ENCODE peak calls at places on chromosomes 5 and 9, in nine cellular contexts. One of them, this sample, is unnamed.
A peak's percentile ranks its signal among the peaks of the same experiment; 100 is the strongest.

GRCh38 chr5:137365126-137365865 is 133.8 kb downstream of the SPOCK1 start:
- DNase-seq in fibroblast of the aortic adventitia: peak; percentile 39
- DNase-seq in suprapubic skin: no peak
- DNase-seq in GM20000: no peak
- DNase-seq in HFF-Myc: no peak
- DNase-seq in foreskin keratinocyte: no peak
- DNase-seq in tibial artery: no peak
- DNase-seq in endothelial cell: no peak
- DNase-seq in Peyer's patch: no peak
- DNase-seq in this sample: no peak

GRCh38 chr5:1184163-1184470 is 17.3 kb upstream of the SLC6A19 start:
- DNase-seq in fibroblast of the aortic adventitia: no peak
- DNase-seq in endothelial cell: no peak
- DNase-seq in GM20000: no peak
- DNase-seq in tibial artery: no peak
- DNase-seq in Peyer's patch: no peak
- DNase-seq in HFF-Myc: no peak
- DNase-seq in suprapubic skin: no peak
- DNase-seq in foreskin keratinocyte: no peak
- DNase-seq in this sample: no peak

GRCh38 chr5:174725261-174725990 is 1.0 kb downstream of the MSX2 start:
- DNase-seq in endothelial cell: no peak
- DNase-seq in suprapubic skin: no peak
- DNase-seq in Peyer's patch: no peak
- DNase-seq in fibroblast of the aortic adventitia: no peak
- DNase-seq in tibial artery: no peak
- DNase-seq in GM20000: no peak
- DNase-seq in foreskin keratinocyte: no peak
- DNase-seq in HFF-Myc: no peak
- DNase-seq in this sample: no peak

GRCh38 chr9:38619556-38620447 is 594 bp downstream of the ANKRD18A start:
- DNase-seq in tibial artery: no peak
- DNase-seq in Peyer's patch: no peak
- DNase-seq in GM20000: no peak
- DNase-seq in fibroblast of the aortic adventitia: no peak
- DNase-seq in foreskin keratinocyte: no peak
- DNase-seq in HFF-Myc: no peak
- DNase-seq in endothelial cell: peak; percentile 18
- DNase-seq in suprapubic skin: no peak
- DNase-seq in this sample: no peak

GRCh38 chr5:158174918-158175663 is 316.1 kb upstream of the CLINT1 start:
- DNase-seq in foreskin keratinocyte: no peak
- DNase-seq in Peyer's patch: peak; percentile 76
- DNase-seq in tibial artery: peak; percentile 82
- DNase-seq in fibroblast of the aortic adventitia: peak; percentile 79
- DNase-seq in GM20000: peak; percentile 73
- DNase-seq in suprapubic skin: no peak
- DNase-seq in HFF-Myc: peak; percentile 20
- DNase-seq in endothelial cell: peak; percentile 80
- DNase-seq in this sample: peak; percentile 79

GRCh38 chr9:4559238-4560182 is 69.2 kb downstream of the SLC1A1 start:
- DNase-seq in endothelial cell: no peak
- DNase-seq in foreskin keratinocyte: no peak
- DNase-seq in tibial artery: no peak
- DNase-seq in GM20000: peak; percentile 23
- DNase-seq in suprapubic skin: no peak
- DNase-seq in HFF-Myc: no peak
- DNase-seq in fibroblast of the aortic adventitia: no peak
- DNase-seq in Peyer's patch: no peak
- DNase-seq in this sample: no peak

GRCh38 chr5:104643320-104643719 is 1080.7 kb upstream of the NUDT12 start:
- DNase-seq in fibroblast of the aortic adventitia: no peak
- DNase-seq in foreskin keratinocyte: no peak
- DNase-seq in tibial artery: no peak
- DNase-seq in endothelial cell: no peak
- DNase-seq in HFF-Myc: no peak
- DNase-seq in suprapubic skin: no peak
- DNase-seq in Peyer's patch: no peak
- DNase-seq in GM20000: no peak
- DNase-seq in this sample: no peak

GRCh38 chr9:26131891-26132290 is 453.6 kb upstream of the TUSC1 start:
- DNase-seq in foreskin keratinocyte: no peak
- DNase-seq in endothelial cell: no peak
- DNase-seq in fibroblast of the aortic adventitia: peak; percentile 17
- DNase-seq in Peyer's patch: no peak
- DNase-seq in suprapubic skin: no peak
- DNase-seq in tibial artery: no peak
- DNase-seq in HFF-Myc: no peak
- DNase-seq in GM20000: no peak
- DNase-seq in this sample: no peak

GRCh38 chr5:30838936-30839511 is 354.5 kb upstream of the CDH6 start:
- DNase-seq in tibial artery: no peak
- DNase-seq in fibroblast of the aortic adventitia: no peak
- DNase-seq in suprapubic skin: no peak
- DNase-seq in GM20000: no peak
- DNase-seq in HFF-Myc: no peak
- DNase-seq in foreskin keratinocyte: no peak
- DNase-seq in Peyer's patch: no peak
- DNase-seq in endothelial cell: no peak
- DNase-seq in this sample: no peak

GRCh38 chr5:52469835-52470234 is 317.9 kb upstream of the ITGA1 start:
- DNase-seq in tibial artery: no peak
- DNase-seq in Peyer's patch: no peak
- DNase-seq in GM20000: no peak
- DNase-seq in fibroblast of the aortic adventitia: no peak
- DNase-seq in foreskin keratinocyte: no peak
- DNase-seq in endothelial cell: no peak
- DNase-seq in HFF-Myc: no peak
- DNase-seq in suprapubic skin: no peak
- DNase-seq in this sample: no peak

GRCh38 chr5:43233946-43234345 is 41.9 kb downstream of the NIM1K start:
- DNase-seq in suprapubic skin: no peak
- DNase-seq in endothelial cell: no peak
- DNase-seq in fibroblast of the aortic adventitia: no peak
- DNase-seq in Peyer's patch: no peak
- DNase-seq in HFF-Myc: no peak
- DNase-seq in tibial artery: no peak
- DNase-seq in GM20000: peak; percentile 42
- DNase-seq in foreskin keratinocyte: no peak
- DNase-seq in this sample: no peak

GRCh38 chr5:140205216-140205615 is 30.2 kb downstream of the CYSTM1 start:
- DNase-seq in foreskin keratinocyte: no peak
- DNase-seq in GM20000: no peak
- DNase-seq in endothelial cell: no peak
- DNase-seq in tibial artery: no peak
- DNase-seq in HFF-Myc: no peak
- DNase-seq in fibroblast of the aortic adventitia: no peak
- DNase-seq in Peyer's patch: no peak
- DNase-seq in suprapubic skin: no peak
- DNase-seq in this sample: no peak

GRCh38 chr9:133656211-133657119 is 20.3 kb downstream of the DBH start:
- DNase-seq in suprapubic skin: no peak
- DNase-seq in endothelial cell: no peak
- DNase-seq in Peyer's patch: peak; percentile 31
- DNase-seq in fibroblast of the aortic adventitia: no peak
- DNase-seq in foreskin keratinocyte: no peak
- DNase-seq in HFF-Myc: no peak
- DNase-seq in tibial artery: no peak
- DNase-seq in GM20000: no peak
- DNase-seq in this sample: no peak

GRCh38 chr5:176816043-176816745 is 5.8 kb downstream of the UNC5A start:
- DNase-seq in Peyer's patch: no peak
- DNase-seq in suprapubic skin: no peak
- DNase-seq in GM20000: no peak
- DNase-seq in HFF-Myc: no peak
- DNase-seq in foreskin keratinocyte: no peak
- DNase-seq in endothelial cell: no peak
- DNase-seq in tibial artery: no peak
- DNase-seq in fibroblast of the aortic adventitia: no peak
- DNase-seq in this sample: no peak

GRCh38 chr9:94631599-94631998 is 7.7 kb downstream of the FBP1 start:
- DNase-seq in Peyer's patch: no peak
- DNase-seq in foreskin keratinocyte: no peak
- DNase-seq in endothelial cell: no peak
- DNase-seq in GM20000: no peak
- DNase-seq in suprapubic skin: no peak
- DNase-seq in HFF-Myc: no peak
- DNase-seq in tibial artery: no peak
- DNase-seq in fibroblast of the aortic adventitia: no peak
- DNase-seq in this sample: no peak

GRCh38 chr5:103891151-103891550 is 328.6 kb upstream of the NUDT12 start:
- DNase-seq in suprapubic skin: no peak
- DNase-seq in foreskin keratinocyte: no peak
- DNase-seq in Peyer's patch: no peak
- DNase-seq in tibial artery: no peak
- DNase-seq in HFF-Myc: no peak
- DNase-seq in endothelial cell: no peak
- DNase-seq in GM20000: no peak
- DNase-seq in fibroblast of the aortic adventitia: no peak
- DNase-seq in this sample: no peak

DNA sequence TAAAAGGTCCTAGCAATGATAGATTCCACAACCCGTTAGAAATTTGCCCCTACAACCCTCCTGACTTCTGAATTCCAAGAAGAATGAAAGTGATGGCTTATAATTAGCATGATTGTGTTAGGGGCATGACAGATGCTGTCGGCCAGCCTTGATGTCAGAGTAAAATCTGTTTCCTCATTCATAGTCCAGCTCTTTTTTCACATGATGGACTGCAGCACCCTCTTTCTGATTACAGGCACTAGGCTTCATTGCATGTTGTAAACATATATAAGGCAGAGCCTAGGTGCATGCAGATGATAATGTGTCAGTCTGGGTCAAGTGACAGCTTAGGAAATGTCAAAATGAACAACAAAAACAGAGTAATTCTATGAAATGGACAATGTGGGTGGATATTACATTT is 226.8 kb downstream of the PDE4D start:
- DNase-seq in endothelial cell: no peak
- DNase-seq in Peyer's patch: no peak
- DNase-seq in fibroblast of the aortic adventitia: no peak
- DNase-seq in HFF-Myc: no peak
- DNase-seq in foreskin keratinocyte: no peak
- DNase-seq in GM20000: no peak
- DNase-seq in suprapubic skin: no peak
- DNase-seq in tibial artery: no peak
- DNase-seq in this sample: no peak
- TF ChIP-seq CTCF in endothelial cell: no peak
- TF ChIP-seq CTCF in Peyer's patch: peak; percentile 62
- TF ChIP-seq CTCF in fibroblast of the aortic adventitia: no peak
- TF ChIP-seq CTCF in HFF-Myc: no peak
- TF ChIP-seq CTCF in foreskin keratinocyte: peak; percentile 7
- TF ChIP-seq CTCF in GM20000: no peak
- TF ChIP-seq CTCF in suprapubic skin: no peak
- TF ChIP-seq CTCF in tibial artery: no peak
- TF ChIP-seq CTCF in this sample: no peak

DNA sequence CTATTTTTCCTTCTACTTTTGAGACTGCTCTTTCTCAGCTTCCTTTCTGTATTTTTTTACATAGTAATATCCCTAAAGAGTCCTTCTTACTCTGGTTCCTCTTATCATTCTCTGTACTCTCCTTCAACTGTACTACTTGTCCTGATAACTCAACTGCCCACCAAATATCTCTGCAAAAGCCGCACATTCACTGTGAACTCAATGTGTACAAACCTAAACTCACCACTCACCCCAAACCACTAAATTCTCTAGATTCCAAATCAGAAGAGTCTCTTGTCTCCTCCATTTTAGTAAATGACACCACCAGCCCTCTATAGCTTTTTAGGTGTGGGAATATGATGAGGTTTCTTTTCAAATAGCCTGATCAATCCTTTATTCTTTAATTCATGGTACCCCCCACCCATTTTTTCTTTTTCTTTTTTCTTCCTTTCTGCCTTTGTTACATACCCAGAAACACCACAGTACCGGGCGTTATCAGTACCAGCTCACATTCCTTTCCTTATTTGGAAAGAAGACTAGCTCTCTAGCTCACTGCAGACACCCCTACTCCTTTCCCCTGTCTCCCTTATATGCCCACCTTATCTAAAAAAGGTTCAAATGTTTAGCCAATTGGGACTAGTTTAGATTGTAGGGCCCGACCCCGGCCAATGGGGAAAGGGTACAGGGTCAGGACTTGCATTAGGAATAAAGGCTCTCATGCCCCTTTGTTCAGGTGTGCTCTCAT is 63.1 kb upstream of the RANBP6 start:
- DNase-seq in Peyer's patch: no peak
- DNase-seq in suprapubic skin: no peak
- DNase-seq in GM20000: no peak
- DNase-seq in tibial artery: no peak
- DNase-seq in foreskin keratinocyte: no peak
- DNase-seq in fibroblast of the aortic adventitia: no peak
- DNase-seq in HFF-Myc: no peak
- DNase-seq in endothelial cell: no peak
- DNase-seq in this sample: no peak
- TF ChIP-seq CTCF in Peyer's patch: no peak
- TF ChIP-seq CTCF in suprapubic skin: no peak
- TF ChIP-seq CTCF in GM20000: no peak
- TF ChIP-seq CTCF in tibial artery: no peak
- TF ChIP-seq CTCF in foreskin keratinocyte: no peak
- TF ChIP-seq CTCF in fibroblast of the aortic adventitia: no peak
- TF ChIP-seq CTCF in HFF-Myc: no peak
- TF ChIP-seq CTCF in endothelial cell: no peak
- TF ChIP-seq CTCF in this sample: no peak

GRCh38 chr5:81820315-81820636 is 69.4 kb upstream of the SSBP2 start:
- DNase-seq in GM20000: no peak
- DNase-seq in HFF-Myc: no peak
- DNase-seq in fibroblast of the aortic adventitia: no peak
- DNase-seq in foreskin keratinocyte: no peak
- DNase-seq in Peyer's patch: no peak
- DNase-seq in tibial artery: no peak
- DNase-seq in endothelial cell: no peak
- DNase-seq in suprapubic skin: no peak
- DNase-seq in this sample: no peak
- TF ChIP-seq CTCF in GM20000: no peak
- TF ChIP-seq CTCF in HFF-Myc: no peak
- TF ChIP-seq CTCF in fibroblast of the aortic adventitia: no peak
- TF ChIP-seq CTCF in foreskin keratinocyte: no peak
- TF ChIP-seq CTCF in Peyer's patch: no peak
- TF ChIP-seq CTCF in tibial artery: no peak
- TF ChIP-seq CTCF in endothelial cell: no peak
- TF ChIP-seq CTCF in suprapubic skin: no peak
- TF ChIP-seq CTCF in this sample: no peak

DNA sequence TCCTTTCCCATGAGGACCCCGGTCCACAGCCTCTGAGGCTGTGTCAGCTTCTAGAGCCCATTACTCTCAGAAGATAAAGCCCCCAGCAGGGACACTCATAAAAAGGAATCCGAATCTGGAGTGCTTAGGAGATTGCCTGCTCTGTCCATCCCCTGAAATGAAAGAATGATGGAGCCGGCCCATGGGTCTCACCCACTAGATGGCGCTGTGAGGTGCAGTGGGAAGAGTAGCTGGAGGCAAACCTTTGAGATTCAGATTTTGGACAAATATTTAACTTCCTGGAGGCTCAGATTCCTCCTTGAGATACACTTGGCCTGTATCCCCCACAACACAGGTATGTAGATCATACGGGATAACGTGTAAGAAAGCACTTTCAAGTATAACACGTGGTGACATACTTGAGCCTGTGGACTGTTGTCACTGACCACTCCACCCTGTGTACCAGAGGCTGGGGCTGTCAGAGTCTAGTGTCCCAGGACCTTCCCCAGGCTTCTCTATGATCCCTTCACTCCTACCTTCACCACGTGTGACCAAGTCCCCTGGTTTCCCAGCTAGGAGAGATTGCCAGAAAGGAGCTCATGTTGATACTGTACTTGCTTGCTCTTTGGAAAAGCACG is 32.3 kb downstream of the TRMO start:
- DNase-seq in HFF-Myc: no peak
- DNase-seq in endothelial cell: peak; percentile 71
- DNase-seq in suprapubic skin: peak; percentile 56
- DNase-seq in foreskin keratinocyte: no peak
- DNase-seq in GM20000: peak; percentile 67
- DNase-seq in Peyer's patch: peak; percentile 47
- DNase-seq in fibroblast of the aortic adventitia: peak; percentile 19
- DNase-seq in tibial artery: no peak
- DNase-seq in this sample: peak; percentile 47
- TF ChIP-seq CTCF in HFF-Myc: peak; percentile 86
- TF ChIP-seq CTCF in endothelial cell: peak; percentile 65
- TF ChIP-seq CTCF in suprapubic skin: peak; percentile 52
- TF ChIP-seq CTCF in foreskin keratinocyte: peak; percentile 71
- TF ChIP-seq CTCF in GM20000: peak; percentile 78
- TF ChIP-seq CTCF in Peyer's patch: peak; percentile 51
- TF ChIP-seq CTCF in fibroblast of the aortic adventitia: peak; percentile 69
- TF ChIP-seq CTCF in tibial artery: peak; percentile 12
- TF ChIP-seq CTCF in this sample: peak; percentile 67

This sample was measured in RWPE1.